ENCODE peak calls at places on chromosomes 13 and 19, in seven cellular contexts. R is heart right ventricle; U is BE2C; J is CD8-positive, alpha-beta T cell; O is cardiac fibroblast; Q is aorta; L is tibial nerve. A is an unnamed sample.

GRCh38 chr13:113804017-113804702 is 45.1 kb downstream of the TMEM255B start:
- DNase-seq in J (no peak), R (no peak), Q (peak), U (no peak), L (no peak), O (no peak), A (no peak)

GRCh38 chr13:99856021-99856420 is 115.5 kb downstream of the ZIC5 start:
- DNase-seq in Q (no peak), R (no peak), J (no peak), O (no peak), U (no peak), L (no peak), A (no peak)

GRCh38 chr19:55618426-55618825 is 5.9 kb downstream of the ZNF784 start:
- DNase-seq in J (no peak), Q (no peak), L (no peak), U (no peak), R (no peak), O (no peak), A (no peak)

GRCh38 chr19:51572908-51573307 is 1.8 kb downstream of the ZNF175 start:
- DNase-seq in Q (no peak), U (no peak), L (no peak), J (no peak), O (peak), R (no peak), A (peak)

GRCh38 chr19:55605207-55605636 is 225 bp upstream of the ZNF865 start:
- DNase-seq in Q (peak), L (peak), U (peak), O (peak), J (peak), R (peak), A (peak)

GRCh38 chr13:40356011-40356410 is 310.4 kb downstream of the FOXO1 start:
- DNase-seq in O (no peak), U (no peak), L (no peak), R (no peak), Q (no peak), J (no peak), A (no peak)

GRCh38 chr19:42601811-42602443 is 7.2 kb upstream of the CEACAM8 start:
- DNase-seq in J (no peak), O (peak), U (no peak), R (no peak), L (no peak), Q (no peak), A (peak)

GRCh38 chr13:41178040-41178439 is 16.3 kb downstream of the KBTBD7 start:
- DNase-seq in Q (no peak), U (no peak), R (no peak), L (no peak), J (no peak), O (peak), A (peak)

GRCh38 chr13:51152713-51153112 is 41.6 kb upstream of the C13orf42 start:
- DNase-seq in R (no peak), J (no peak), L (no peak), O (no peak), Q (no peak), U (peak), A (peak)

GRCh38 chr19:41995959-41996797 is 2.1 kb upstream of the ATP1A3 start:
- DNase-seq in L (no peak), U (peak), J (no peak), Q (no peak), O (no peak), R (no peak), A (no peak)

GRCh38 chr13:53010374-53011105 is 18.1 kb upstream of the OLFM4 start:
- DNase-seq in L (no peak), Q (no peak), O (no peak), J (no peak), R (no peak), U (no peak), A (no peak)

GRCh38 chr13:76016799-76017198 is 380.7 kb downstream of the LMO7 start:
- DNase-seq in O (peak), R (no peak), Q (no peak), U (peak), L (no peak), J (no peak), A (peak)

GRCh38 chr13:26557393-26558073 is at the start of gene WASF3:
- DNase-seq in Q (peak), R (peak), U (peak), J (peak), L (peak), O (peak), A (peak)

GRCh38 chr19:17020380-17020779 is 6.2 kb downstream of the CPAMD8 start:
- DNase-seq in J (no peak), Q (no peak), O (no peak), U (no peak), R (no peak), L (no peak), A (no peak)

GRCh38 chr19:2039959-2040646 is 10.9 kb downstream of the MKNK2 start:
- DNase-seq in R (no peak), Q (peak), J (no peak), O (no peak), L (no peak), U (no peak), A (no peak)

GRCh38 chr13:36072127-36072526 is 59.1 kb downstream of the DCLK1 start:
- DNase-seq in L (no peak), O (no peak), Q (no peak), U (no peak), R (no peak), J (no peak), A (no peak)

GRCh38 chr19:11624064-11624463 is 26.8 kb downstream of the ZNF627 start:
- DNase-seq in O (peak), Q (no peak), U (no peak), R (no peak), J (no peak), L (no peak), A (peak)

GRCh38 chr19:36140289-36141038 is 598 bp downstream of the CAPNS1 start:
- DNase-seq in Q (peak), L (no peak), U (peak), R (peak), J (no peak), O (peak), A (peak)

GRCh38 chr13:65330691-65331090 is 1899.4 kb downstream of the PCDH9 start:
- DNase-seq in L (no peak), R (no peak), Q (no peak), J (no peak), O (no peak), U (no peak), A (no peak)

GRCh38 chr13:21894703-21895699 is 224.1 kb downstream of the FGF9 start:
- DNase-seq in R (no peak), Q (no peak), J (no peak), U (no peak), O (no peak), L (no peak), A (no peak)
- H3K4me3 ChIP-seq in R (no peak), Q (no peak), J (no peak), U (no peak), O (no peak), L (no peak), A (no peak)

GRCh38 chr19:8335343-8336071 is 7.6 kb downstream of the KANK3 start:
- DNase-seq in R (no peak), L (no peak), Q (no peak), J (no peak), U (no peak), O (no peak), A (no peak)

GRCh38 chr19:8333771-8334457 is 9.1 kb downstream of the KANK3 start:
- DNase-seq in Q (no peak), U (no peak), O (no peak), L (no peak), R (no peak), J (no peak), A (no peak)

GRCh38 chr19:8332976-8333770 is 9.9 kb downstream of the KANK3 start:
- DNase-seq in J (no peak), U (no peak), Q (no peak), O (no peak), R (peak), L (no peak), A (no peak)

GRCh38 chr19:8336072-8336569 is 6.9 kb downstream of the KANK3 start:
- DNase-seq in J (no peak), Q (no peak), U (no peak), O (no peak), L (no peak), R (no peak), A (no peak)

GRCh38 chr19:8334458-8335342 is 8.4 kb downstream of the KANK3 start:
- DNase-seq in U (peak), O (peak), J (no peak), R (peak), L (no peak), Q (peak), A (peak)
- H3K4me3 ChIP-seq in U (no peak), O (no peak), J (no peak), R (no peak), L (peak), Q (peak), A (no peak)

DNA sequence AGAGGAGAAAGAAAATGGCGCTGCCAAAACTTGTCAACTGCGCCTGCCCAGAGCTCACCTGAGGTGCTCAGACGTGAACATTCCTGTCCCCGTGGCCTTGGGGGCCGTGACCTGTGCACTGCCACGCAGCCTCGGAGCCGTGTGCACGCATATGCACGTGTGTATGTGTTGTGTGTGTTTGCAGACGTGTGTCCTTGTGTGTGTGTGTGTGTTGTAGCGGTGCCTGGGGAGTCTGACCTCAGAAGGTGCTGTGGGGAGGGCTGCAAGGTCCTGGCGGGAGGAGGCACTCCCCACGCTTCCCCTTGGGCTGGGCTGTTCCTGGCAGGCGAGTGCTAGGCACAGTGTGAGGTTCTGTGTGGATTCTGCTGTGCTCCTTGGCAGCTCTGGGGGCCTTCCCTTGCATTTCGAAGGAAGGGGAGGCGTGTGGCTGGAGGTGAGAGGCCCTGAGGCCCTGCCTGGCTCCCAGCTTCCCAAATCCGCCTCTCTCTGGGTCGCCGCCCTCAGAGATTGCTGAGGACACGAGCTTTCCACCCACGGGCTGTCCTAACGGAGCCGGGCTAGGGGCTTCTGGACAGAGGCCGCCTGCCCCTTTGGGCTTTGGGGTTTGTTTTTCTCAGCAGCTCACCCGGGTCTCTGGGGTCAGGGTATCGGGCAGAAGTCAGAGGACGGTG is 4.5 kb downstream of the BSG start:
- DNase-seq in Q (no peak), U (no peak), J (no peak), O (no peak), L (no peak), R (no peak), A (no peak)
- H3K4me3 ChIP-seq in Q (no peak), U (no peak), J (no peak), O (no peak), L (no peak), R (peak), A (no peak)

DNA sequence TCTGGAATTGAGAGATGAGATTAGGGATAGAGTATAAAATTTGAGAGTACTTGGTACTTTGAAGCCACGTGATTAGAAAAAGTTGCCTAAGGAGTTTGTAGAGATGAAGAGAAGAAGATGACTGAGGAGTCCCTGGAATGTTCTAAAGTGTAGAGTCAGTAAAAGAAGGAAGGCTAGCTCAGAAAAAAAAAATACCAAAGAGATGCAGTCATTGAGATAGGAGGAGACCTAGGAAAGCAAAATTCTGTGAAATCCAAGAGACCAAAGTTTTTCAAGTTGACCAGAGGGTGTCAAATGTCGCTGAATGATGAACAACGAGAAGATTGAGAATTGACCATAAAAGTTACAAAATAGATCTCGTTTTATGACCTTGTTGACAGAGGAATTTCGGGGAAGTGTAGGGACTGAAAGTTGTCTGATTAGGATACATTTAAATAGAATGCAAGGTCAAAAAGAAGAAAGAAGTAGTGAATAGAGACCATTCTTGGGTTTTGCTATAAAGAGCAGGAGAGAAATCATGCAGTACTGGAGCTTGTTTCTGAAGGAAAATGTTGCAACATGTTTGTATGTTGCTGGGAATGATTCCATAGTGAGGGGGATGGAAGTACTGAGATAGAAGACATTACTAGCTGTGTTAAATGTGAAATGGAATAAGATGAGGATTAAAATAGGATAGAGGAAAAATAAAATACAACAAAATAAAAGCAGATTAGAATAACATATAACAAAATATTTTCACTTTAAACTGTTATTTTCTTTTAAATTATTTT is 30.2 kb upstream of the HTR2A start:
- DNase-seq in Q (no peak), L (no peak), O (peak), J (no peak), R (no peak), U (no peak), A (peak)
- H3K4me3 ChIP-seq in Q (no peak), L (no peak), O (no peak), J (no peak), R (no peak), U (no peak), A (no peak)

GRCh38 chr13:94065741-94066140 is 413.7 kb downstream of the DCT start:
- DNase-seq in Q (no peak), U (no peak), L (no peak), J (no peak), O (no peak), R (no peak), A (peak)

GRCh38 chr13:94057618-94058017 is 421.9 kb downstream of the DCT start:
- DNase-seq in J (no peak), U (no peak), O (no peak), L (no peak), R (no peak), Q (no peak), A (no peak)

GRCh38 chr13:94063096-94063495 is 416.4 kb downstream of the DCT start:
- DNase-seq in R (no peak), O (peak), L (no peak), J (no peak), U (no peak), Q (no peak), A (peak)

GRCh38 chr13:94058821-94059360 is 420.6 kb downstream of the DCT start:
- DNase-seq in U (no peak), L (no peak), R (no peak), Q (no peak), J (no peak), O (no peak), A (no peak)

GRCh38 chr13:94061316-94061715 is 418.2 kb downstream of the DCT start:
- DNase-seq in L (no peak), R (no peak), U (peak), J (no peak), O (peak), Q (no peak), A (peak)
- H3K4me3 ChIP-seq in L (no peak), R (no peak), U (no peak), J (no peak), O (no peak), Q (no peak), A (no peak)

DNA sequence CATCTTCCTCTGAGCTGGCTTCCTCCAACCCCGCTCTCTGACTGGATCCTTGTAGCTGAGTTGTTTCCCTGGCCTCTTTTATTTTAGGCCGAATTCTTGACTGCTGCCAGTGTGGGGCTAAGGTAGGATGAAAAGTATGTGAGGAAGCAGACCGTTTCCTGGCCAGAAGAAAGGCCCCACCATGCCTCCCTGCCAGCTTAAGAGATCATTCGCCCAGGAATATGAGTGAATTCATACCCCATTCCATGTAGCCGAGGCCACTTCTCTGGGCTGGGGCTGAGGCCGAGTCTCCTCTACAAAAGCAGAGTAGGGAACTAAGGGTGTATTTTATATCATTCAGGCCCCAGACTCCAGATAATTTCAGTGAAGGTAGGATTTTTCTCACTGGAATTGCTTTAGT is 32.3 kb downstream of the NFIX start:
- DNase-seq in Q (no peak), O (no peak), U (no peak), L (no peak), R (no peak), J (no peak), A (no peak)
- H3K4me3 ChIP-seq in Q (no peak), O (peak), U (no peak), L (no peak), R (no peak), J (no peak), A (no peak)

GRCh38 chr19:5987077-5987818 is 9.3 kb upstream of the RANBP3 start:
- DNase-seq in U (peak), R (no peak), J (peak), L (peak), Q (peak), O (peak), A (peak)
- H3K4me3 ChIP-seq in U (no peak), R (peak), J (peak), L (peak), Q (peak), O (no peak), A (peak)

DNA sequence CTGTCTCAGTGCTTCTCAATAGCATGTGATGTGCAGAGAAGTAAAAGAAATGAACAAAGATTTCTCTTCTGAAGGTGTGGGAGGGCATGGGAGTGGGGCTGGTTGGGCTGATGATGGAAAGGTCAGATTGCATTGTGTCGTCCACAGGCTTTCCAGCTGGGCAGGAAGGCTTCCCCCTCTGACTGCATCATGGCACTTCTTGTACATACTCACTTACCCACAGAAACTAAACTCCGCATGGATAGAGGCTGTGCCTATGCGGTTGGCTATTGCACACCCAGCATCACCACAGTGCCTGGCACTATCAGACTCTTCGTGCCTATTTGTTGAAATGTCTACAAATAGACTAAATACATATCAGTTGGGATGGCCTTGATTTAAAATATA is 24.4 kb upstream of the TNFSF11 start:
- DNase-seq in J (no peak), L (no peak), U (no peak), Q (no peak), R (no peak), O (no peak), A (peak)
- H3K4me3 ChIP-seq in J (no peak), L (no peak), U (no peak), Q (no peak), R (no peak), O (no peak), A (no peak)